ENCODE peak calls at places on chromosomes 6 and 20, in eight cellular contexts. D is fibroblast of lung; A is body of pancreas; R is GM12878; J is tibial nerve; Z is CD8-positive, alpha-beta T cell; U is HepG2; K is CD4-positive, alpha-beta T cell. X is an unnamed sample.

GRCh38 chr6:29647927-29648642 is 8.8 kb upstream of the MOG start:
- DNase-seq in J (no peak), U (peak; percentile 39), A (no peak), R (no peak), D (peak; percentile 23), K (no peak), Z (no peak), X (no peak)

GRCh38 chr6:37897321-37897720 is 77.8 kb downstream of the ZFAND3 start:
- DNase-seq in A (no peak), J (no peak), Z (no peak), R (no peak), D (peak; percentile 87), U (no peak), K (no peak), X (no peak)

GRCh38 chr20:54474866-54475265 is 527 bp upstream of the DOK5 start:
- DNase-seq in D (no peak), K (no peak), R (no peak), Z (no peak), A (no peak), J (no peak), U (no peak), X (no peak)

GRCh38 chr6:153015094-153015645 is 12.7 kb upstream of the MTRF1L start:
- DNase-seq in U (no peak), J (no peak), A (no peak), R (no peak), D (peak; percentile 45), Z (no peak), K (no peak), X (no peak)

GRCh38 chr6:170225852-170226417 is 64.9 kb downstream of the DLL1 start:
- DNase-seq in A (peak; percentile 87), K (no peak), R (no peak), Z (no peak), D (no peak), J (no peak), U (no peak), X (no peak)

GRCh38 chr6:89368107-89368506 is 15.6 kb upstream of the UBE2J1 start:
- DNase-seq in D (peak; percentile 30), Z (peak; percentile 59), R (no peak), J (peak; percentile 80), K (peak; percentile 54), U (peak; percentile 20), A (peak; percentile 75), X (peak; percentile 62)

GRCh38 chr6:2378046-2378657 is 132.7 kb upstream of the GMDS start:
- DNase-seq in Z (no peak), U (no peak), R (no peak), J (no peak), D (no peak), K (no peak), A (no peak), X (no peak)

GRCh38 chr20:14536738-14537137 is 199.3 kb upstream of the FLRT3 start:
- DNase-seq in A (no peak), U (no peak), Z (no peak), K (no peak), D (no peak), R (no peak), J (no peak), X (no peak)

GRCh38 chr20:17796096-17796563 is 96.4 kb downstream of the BANF2 start:
- DNase-seq in J (peak; percentile 74), U (peak; percentile 82), D (peak; percentile 46), A (peak; percentile 90), Z (no peak), R (no peak), K (no peak), X (no peak)

GRCh38 chr6:14354919-14355572 is 237.5 kb downstream of the CD83 start:
- DNase-seq in U (no peak), K (no peak), Z (no peak), R (no peak), D (peak; percentile 94), J (peak; percentile 45), A (peak; percentile 37), X (no peak)

GRCh38 chr6:24205020-24205492 is 79.0 kb downstream of the NRSN1 start:
- DNase-seq in R (peak; percentile 24), A (peak; percentile 11), D (peak; percentile 24), Z (no peak), J (peak; percentile 30), K (no peak), U (peak; percentile 59), X (peak; percentile 58)

GRCh38 chr6:121297699-121298098 is 36.6 kb downstream of the TBC1D32 start:
- DNase-seq in K (no peak), J (no peak), R (no peak), U (no peak), A (no peak), Z (no peak), D (peak; percentile 3), X (no peak)

GRCh38 chr6:106444777-106445507 is 84.4 kb downstream of the CRYBG1 start:
- DNase-seq in Z (no peak), K (no peak), R (peak; percentile 46), J (peak; percentile 39), A (no peak), D (peak; percentile 61), U (peak; percentile 58), X (peak; percentile 47)

GRCh38 chr20:7858851-7859250 is 81.4 kb downstream of the HAO1 start:
- DNase-seq in J (no peak), K (no peak), U (no peak), A (no peak), D (peak; percentile 22), Z (no peak), R (no peak), X (no peak)

GRCh38 chr6:152993431-152993830 is 9.1 kb downstream of the MTRF1L start:
- DNase-seq in R (no peak), K (no peak), A (no peak), J (no peak), Z (no peak), D (no peak), U (peak; percentile 30), X (no peak)

GRCh38 chr20:56229821-56230220 is 18.7 kb upstream of the MC3R start:
- DNase-seq in K (no peak), D (no peak), Z (no peak), R (no peak), U (no peak), J (no peak), A (no peak), X (no peak)

GRCh38 chr6:15818491-15818890 is 155.7 kb upstream of the DTNBP1 start:
- DNase-seq in D (no peak), R (no peak), K (no peak), A (no peak), Z (no peak), J (no peak), U (no peak), X (no peak)

GRCh38 chr6:25172819-25173218 is 106.4 kb upstream of the CARMIL1 start:
- DNase-seq in D (peak; percentile 99), K (no peak), U (no peak), R (no peak), J (no peak), A (no peak), Z (no peak), X (no peak)

DNA sequence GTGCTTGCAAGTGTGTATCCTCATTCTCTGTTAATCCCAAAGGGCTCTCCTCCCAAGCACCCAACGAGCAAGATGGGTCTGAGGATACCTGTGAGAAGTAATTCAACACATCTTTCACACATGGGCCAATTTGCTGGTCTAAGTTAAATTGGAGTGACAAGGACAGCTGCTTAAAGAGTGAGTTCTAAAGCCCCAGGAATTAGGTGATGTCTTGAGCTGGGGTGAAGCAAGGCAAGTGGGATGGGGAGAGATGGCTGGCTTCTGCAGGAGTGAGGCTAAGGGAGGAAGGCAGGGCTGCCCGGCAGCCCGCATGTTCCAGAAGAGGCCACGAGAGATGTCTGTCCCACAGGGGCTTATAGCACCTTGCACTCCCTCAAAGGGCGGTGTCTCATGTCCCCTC is 288.5 kb downstream of the CDH26 start:
- DNase-seq in U (no peak), J (no peak), R (no peak), A (no peak), D (no peak), Z (no peak), K (no peak), X (no peak)
- H3K27ac ChIP-seq in U (no peak overlapping the region), J (no peak overlapping the region), R (no peak overlapping the region), A (no peak overlapping the region), D (no peak overlapping the region), Z (no peak overlapping the region), K (no peak overlapping the region), X (no peak overlapping the region)

GRCh38 chr6:22826961-22827360 is 257.6 kb downstream of the HDGFL1 start:
- DNase-seq in D (peak; percentile 96), K (no peak), A (no peak), U (no peak), Z (no peak), J (no peak), R (no peak), X (no peak)
- H3K27ac ChIP-seq in D (no peak overlapping the region), K (no peak overlapping the region), A (no peak overlapping the region), U (no peak overlapping the region), Z (no peak overlapping the region), J (no peak overlapping the region), R (no peak overlapping the region), X (no peak overlapping the region)

GRCh38 chr6:10837997-10838793 is at the start of gene MAK:
- DNase-seq in U (peak; percentile 90), R (peak; percentile 47), Z (peak; percentile 86), D (peak; percentile 67), K (peak; percentile 72), A (peak; percentile 93), J (peak; percentile 64), X (peak; percentile 94)
- H3K27ac ChIP-seq in U (peak within 1 kb of the TSS; percentile 55), R (peak within 1 kb of the TSS; percentile 66), Z (peak within 1 kb of the TSS; percentile 30), D (no peak within 1 kb of the TSS), K (no peak within 1 kb of the TSS), A (no peak within 1 kb of the TSS), J (peak within 1 kb of the TSS; percentile 23), X (peak within 1 kb of the TSS; percentile 96)

DNA sequence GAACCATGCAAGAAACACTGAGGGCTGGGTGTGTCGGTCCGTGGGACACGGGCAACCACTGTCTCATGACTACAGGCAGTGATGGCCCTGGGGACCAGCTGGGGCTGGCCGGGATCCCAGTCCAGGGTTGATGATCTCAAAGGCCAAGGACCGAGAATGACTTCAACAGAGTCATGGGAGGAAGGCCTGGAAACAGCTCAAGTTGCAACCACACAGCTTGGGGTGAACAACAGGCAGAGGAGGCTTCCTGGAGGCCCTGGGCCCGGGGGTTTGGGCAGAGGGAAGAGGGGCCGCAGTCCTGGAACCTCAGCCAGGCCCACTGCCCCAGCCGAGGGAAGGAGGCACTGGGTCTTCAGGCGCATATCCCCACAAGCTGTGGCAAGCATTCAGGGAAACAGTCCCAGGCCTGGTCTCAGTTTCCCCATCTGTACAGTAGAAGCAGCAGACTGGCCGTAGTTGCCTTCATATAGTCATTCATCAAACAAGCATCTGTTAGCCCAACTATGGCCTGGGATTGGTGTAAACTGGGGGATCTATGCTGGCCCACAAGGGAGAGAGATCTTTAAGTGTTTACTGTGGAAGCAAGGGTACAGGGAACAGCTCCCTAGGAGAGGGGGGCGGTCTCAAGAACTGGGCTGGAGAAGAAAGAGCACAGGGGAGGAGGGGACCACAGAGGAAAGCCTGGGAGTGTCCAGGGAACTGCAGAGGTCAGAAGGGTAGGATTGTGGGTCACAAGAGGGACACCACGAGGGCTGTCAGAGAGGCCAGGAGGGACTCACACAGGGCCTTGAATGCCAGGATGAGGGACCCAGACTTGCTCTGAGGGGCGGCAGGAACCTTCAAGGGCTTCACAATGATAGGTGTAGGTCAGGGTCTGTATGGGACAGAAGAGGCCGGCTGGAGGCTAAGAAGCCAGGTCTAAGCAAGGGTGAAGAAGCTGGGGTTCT is 2.1 kb downstream of the MYL9 start:
- DNase-seq in D (peak; percentile 74), A (peak; percentile 56), Z (no peak), K (no peak), R (no peak), J (peak; percentile 95), U (no peak), X (no peak)
- H3K27ac ChIP-seq in D (peak overlapping the region; percentile 75), A (no peak overlapping the region), Z (no peak overlapping the region), K (no peak overlapping the region), R (no peak overlapping the region), J (peak overlapping the region; percentile 87), U (no peak overlapping the region), X (no peak overlapping the region)